ENCODE peak calls at places on chromosomes 11 and 22, in ten cellular contexts. U, B, T, G, D, J, I, Y, M and O are unnamed samples.
A peak's percentile ranks its signal among the peaks of the same experiment; 100 is the strongest.

GRCh38 chr11:11389238-11389637 is 36.2 kb upstream of the CSNK2A3 start:
- DNase-seq in Y (no peak), D (peak; percentile 42), U (no peak), J (peak; percentile 79), B (no peak), I (peak; percentile 55), T (no peak), G (no peak), M (no peak), O (no peak)

GRCh38 chr11:32081901-32082300 is 9.0 kb upstream of the RCN1 start:
- DNase-seq in U (no peak), Y (no peak), M (no peak), B (no peak), T (no peak), G (no peak), J (no peak), I (no peak), D (no peak), O (no peak)

GRCh38 chr11:30567148-30567547 is 19.0 kb downstream of the MPPED2 start:
- DNase-seq in M (no peak), I (no peak), B (no peak), Y (no peak), U (no peak), D (no peak), G (no peak), T (no peak), J (no peak), O (no peak)

GRCh38 chr22:23526588-23527315 is 53.3 kb downstream of the IGLL1 start:
- DNase-seq in D (peak; percentile 21), I (no peak), J (no peak), M (no peak), G (no peak), Y (no peak), B (no peak), U (no peak), T (peak; percentile 44), O (no peak)

GRCh38 chr11:111779118-111779517 is 12.9 kb upstream of the PPP2R1B start:
- DNase-seq in D (no peak), J (no peak), M (no peak), U (no peak), B (no peak), G (no peak), I (peak; percentile 21), T (no peak), Y (no peak), O (no peak)

GRCh38 chr11:94876645-94877445 is 96.5 kb downstream of the CWC15 start:
- DNase-seq in D (peak; percentile 81), J (peak; percentile 60), M (peak; percentile 77), G (peak; percentile 54), Y (peak; percentile 95), T (peak; percentile 85), U (peak; percentile 79), I (peak; percentile 74), B (no peak), O (peak; percentile 86)

GRCh38 chr11:125315088-125315740 is 150.7 kb downstream of the PKNOX2 start:
- DNase-seq in I (peak; percentile 44), T (peak; percentile 63), Y (peak; percentile 78), B (peak; percentile 16), G (peak; percentile 29), J (no peak), D (peak; percentile 87), U (peak; percentile 70), M (no peak), O (no peak)

GRCh38 chr11:133386262-133386661 is 146.0 kb downstream of the OPCML start:
- DNase-seq in Y (no peak), B (no peak), D (no peak), U (no peak), I (no peak), T (no peak), J (no peak), G (no peak), M (no peak), O (no peak)

GRCh38 chr22:39437836-39438704 is 18.7 kb upstream of the MGAT3 start:
- DNase-seq in I (no peak), J (peak; percentile 47), M (no peak), D (no peak), G (no peak), Y (no peak), B (no peak), U (no peak), T (no peak), O (no peak)

GRCh38 chr11:34565417-34566208 is 52.0 kb upstream of the ELF5 start:
- DNase-seq in T (no peak), M (no peak), I (no peak), G (no peak), Y (no peak), B (peak; percentile 78), D (no peak), J (no peak), U (no peak), O (no peak)

GRCh38 chr11:119797736-119798135 is 68.7 kb upstream of the NECTIN1 start:
- DNase-seq in U (no peak), B (peak; percentile 48), D (no peak), T (no peak), G (no peak), Y (no peak), M (no peak), I (no peak), J (no peak), O (no peak)

DNA sequence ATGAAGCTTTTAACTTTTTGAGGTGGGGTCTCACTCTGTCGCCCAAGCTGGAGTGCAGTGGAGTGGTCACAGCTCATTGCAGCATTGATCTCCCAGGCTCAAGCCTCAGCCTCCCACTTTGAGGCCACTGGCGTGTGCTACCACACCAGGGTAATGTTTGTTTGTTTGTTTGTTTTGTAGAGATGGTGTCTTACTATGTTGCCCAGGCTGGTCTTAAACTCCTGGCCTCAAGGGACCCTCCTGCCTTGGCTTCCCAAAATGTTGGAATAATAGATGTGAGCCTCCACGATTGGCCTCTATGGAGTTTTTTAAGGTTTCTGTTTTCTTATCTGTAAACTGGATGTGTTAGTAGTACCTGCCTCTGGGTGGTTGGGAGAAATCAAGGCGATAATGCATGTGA is 41.4 kb downstream of the MED15 start:
- DNase-seq in J (no peak), T (peak; percentile 18), U (no peak), G (no peak), B (no peak), I (no peak), D (no peak), Y (peak; percentile 21), M (no peak), O (no peak)
- H3K27ac ChIP-seq in J (peak overlapping the region; percentile 87), T (peak overlapping the region; percentile 93), U (peak overlapping the region; percentile 95), G (no peak overlapping the region), B (no peak overlapping the region), I (peak overlapping the region; percentile 98), D (no peak overlapping the region), Y (peak overlapping the region; percentile 95), M (peak overlapping the region; percentile 96), O (peak overlapping the region; percentile 98)

GRCh38 chr22:37929390-37929789 is 23.3 kb downstream of the MICALL1 start:
- DNase-seq in Y (no peak), D (no peak), J (no peak), G (no peak), T (no peak), M (no peak), I (no peak), B (no peak), U (no peak), O (no peak)

GRCh38 chr22:37932401-37932800 is 21.0 kb downstream of the C22orf23 start:
- DNase-seq in G (no peak), Y (no peak), T (no peak), U (no peak), D (no peak), M (no peak), J (no peak), I (no peak), B (no peak), O (no peak)

GRCh38 chr22:37931893-37932389 is 21.5 kb downstream of the C22orf23 start:
- DNase-seq in D (no peak), B (no peak), M (no peak), T (no peak), Y (no peak), G (no peak), U (no peak), I (no peak), J (no peak), O (no peak)

GRCh38 chr22:37930270-37930951 is 23.0 kb downstream of the C22orf23 start:
- DNase-seq in M (peak; percentile 29), B (peak; percentile 61), T (no peak), D (no peak), U (no peak), I (no peak), Y (no peak), G (no peak), J (no peak), O (no peak)

GRCh38 chr22:37930952-37931440 is 22.4 kb downstream of the C22orf23 start:
- DNase-seq in I (no peak), T (no peak), B (no peak), Y (no peak), D (no peak), G (no peak), U (no peak), J (no peak), M (no peak), O (no peak)
- TF ChIP-seq CTCF in I (no peak), T (no peak), B (no peak), Y (no peak), D (no peak), G (no peak), U (no peak), J (no peak), M (no peak), O (no peak)

DNA sequence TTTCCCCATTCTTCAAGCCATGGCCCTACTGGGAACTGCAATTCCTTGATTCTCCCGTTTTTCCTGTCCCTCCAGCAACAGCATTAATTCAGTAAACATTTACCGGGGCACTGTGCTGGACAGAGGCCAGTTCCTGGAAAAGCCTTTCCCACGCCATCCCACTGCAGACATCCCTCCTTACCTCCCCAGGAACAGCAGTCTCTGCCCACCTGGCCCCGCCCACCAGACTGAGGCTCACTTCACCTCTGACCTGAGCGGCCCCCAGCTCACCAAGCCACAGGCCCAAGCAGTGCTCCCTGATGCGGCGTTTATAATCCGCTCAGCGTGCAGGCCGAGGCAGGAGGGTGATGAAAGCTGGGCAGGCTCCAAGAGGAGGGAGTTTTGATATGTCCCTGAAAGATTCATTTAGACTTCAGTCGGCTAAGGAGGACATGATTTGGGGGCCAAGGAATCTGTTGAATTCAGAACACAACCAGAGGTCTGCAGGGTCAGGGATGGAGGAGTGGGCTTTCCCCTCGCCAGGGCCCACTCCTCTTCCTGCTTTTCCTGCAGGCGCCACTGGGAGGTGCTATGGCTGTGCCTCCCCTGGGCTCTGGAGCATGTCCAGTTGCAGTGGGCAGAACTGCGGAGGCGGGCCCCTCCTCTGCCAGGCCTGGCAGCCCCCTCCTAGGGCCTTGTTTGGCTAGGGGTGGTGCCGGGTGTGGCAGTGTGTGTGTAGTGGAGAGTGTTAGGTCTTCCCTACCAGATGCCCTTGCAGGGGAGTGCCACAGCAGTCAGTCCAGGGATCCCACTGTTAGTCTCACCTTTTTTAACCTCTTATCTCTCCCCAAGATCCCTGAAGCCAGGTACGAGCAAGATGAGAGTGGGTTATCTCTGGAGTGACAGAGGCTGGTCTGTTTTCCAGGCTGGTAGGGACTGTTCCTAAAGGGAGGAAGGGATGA is 1.4 kb upstream of the TAGLN start:
- DNase-seq in U (peak; percentile 17), D (peak; percentile 18), G (no peak), M (no peak), Y (peak; percentile 95), T (peak; percentile 48), B (peak; percentile 87), I (no peak), J (peak; percentile 71), O (peak; percentile 94)
- H3K4me3 ChIP-seq in U (peak overlapping the region; percentile 58), D (peak overlapping the region; percentile 59), G (peak overlapping the region; percentile 58), M (no peak overlapping the region), Y (peak overlapping the region; percentile 87), T (peak overlapping the region; percentile 58), B (peak overlapping the region; percentile 68), I (no peak overlapping the region), J (peak overlapping the region; percentile 8), O (peak overlapping the region; percentile 75)

GRCh38 chr11:12745787-12746186 is 71.6 kb downstream of the TEAD1 start:
- DNase-seq in T (no peak), M (no peak), Y (no peak), D (no peak), B (no peak), J (no peak), G (no peak), I (no peak), U (no peak), O (no peak)
- H3K27ac ChIP-seq in T (peak overlapping the region; percentile 81), M (no peak overlapping the region), Y (peak overlapping the region; percentile 64), D (peak overlapping the region; percentile 54), B (peak overlapping the region; percentile 11), J (no peak overlapping the region), G (no peak overlapping the region), I (no peak overlapping the region), U (peak overlapping the region; percentile 82), O (no peak overlapping the region)